ENCODE peak calls at places on chromosomes 2 and 18, in four cellular contexts. M is tibial nerve, L is sigmoid colon, U is endodermal cell. P is an unnamed sample.

GRCh38 chr18:27136208-27136535 is 48.9 kb downstream of the CHST9 start:
- DNase-seq in M (no peak), L (no peak), U (peak; percentile 79), P (no peak)

GRCh38 chr2:19902272-19902730 is 518 bp upstream of the TTC32 start:
- DNase-seq in M (no peak), L (no peak), U (no peak), P (no peak)

GRCh38 chr2:218149098-218149497 is 17.7 kb downstream of the CXCR1 start:
- DNase-seq in M (no peak), L (no peak), U (no peak), P (no peak)

GRCh38 chr2:215637658-215638057 is 201.8 kb upstream of the FN1 start:
- DNase-seq in M (no peak), L (no peak), U (no peak), P (no peak)

GRCh38 chr2:215878476-215879063 is 134.8 kb downstream of the MREG start:
- DNase-seq in M (no peak), L (no peak), U (no peak), P (no peak)

GRCh38 chr2:47038656-47039501 is 116.2 kb downstream of the STPG4 start:
- DNase-seq in M (no peak), L (no peak), U (no peak), P (no peak)

GRCh38 chr2:172613610-172614231 is 57.8 kb downstream of the PDK1 start:
- DNase-seq in M (no peak), L (no peak), U (no peak), P (no peak)

GRCh38 chr2:218230882-218231281 is 13.9 kb downstream of the ARPC2 start:
- DNase-seq in M (no peak), L (no peak), U (no peak), P (no peak)

GRCh38 chr2:128605421-128605820 is 286.8 kb upstream of the HS6ST1 start:
- DNase-seq in M (no peak), L (peak; percentile 22), U (no peak), P (no peak)

GRCh38 chr2:189821953-189822748 is 37.9 kb downstream of the PMS1 start:
- DNase-seq in M (no peak), L (no peak), U (no peak), P (peak; percentile 30)

GRCh38 chr2:224041554-224041953 is 2.5 kb upstream of the SERPINE2 start:
- DNase-seq in M (no peak), L (no peak), U (no peak), P (no peak)

GRCh38 chr2:191789791-191790190 is 57.1 kb downstream of the CAVIN2 start:
- DNase-seq in M (no peak), L (no peak), U (no peak), P (no peak)

GRCh38 chr2:169661263-169661662 is 32.9 kb downstream of the CFAP210 start:
- DNase-seq in M (no peak), L (no peak), U (no peak), P (no peak)

GRCh38 chr2:240423788-240424191 is 11.7 kb upstream of the GPC1 start:
- DNase-seq in M (no peak), L (peak; percentile 53), U (peak; percentile 20), P (no peak)

GRCh38 chr18:63974991-63975390 is 5.1 kb downstream of the SERPINB8 start:
- DNase-seq in M (peak; percentile 23), L (no peak), U (no peak), P (no peak)

GRCh38 chr18:48948112-48949050 is 2.4 kb downstream of the SMAD7 start:
- DNase-seq in M (no peak), L (peak; percentile 87), U (peak; percentile 86), P (no peak)

GRCh38 chr2:191266201-191266600 is 21.0 kb downstream of the MYO1B start:
- DNase-seq in M (no peak), L (no peak), U (no peak), P (no peak)

GRCh38 chr2:41994177-41994576 is 53.6 kb upstream of the PKDCC start:
- DNase-seq in M (peak; percentile 19), L (no peak), U (no peak), P (no peak)

GRCh38 chr18:22856870-22857269 is 76.3 kb upstream of the RBBP8 start:
- DNase-seq in M (no peak), L (no peak), U (peak; percentile 76), P (no peak)

GRCh38 chr2:111219285-111219684 is 98.6 kb downstream of the BCL2L11 start:
- DNase-seq in M (no peak), L (no peak), U (peak; percentile 73), P (no peak)

GRCh38 chr18:76442413-76443171 is 52.5 kb downstream of the ZNF516 start:
- DNase-seq in M (no peak), L (peak; percentile 63), U (no peak), P (no peak)

GRCh38 chr2:15973446-15974202 is 33.3 kb downstream of the MYCN start:
- DNase-seq in M (no peak), L (no peak), U (peak; percentile 35), P (no peak)

GRCh38 chr2:135132314-135132713 is 80.2 kb downstream of the RAB3GAP1 start:
- DNase-seq in M (no peak), L (no peak), U (no peak), P (no peak)

GRCh38 chr2:23772684-23773083 is 154.2 kb downstream of the ATAD2B start:
- DNase-seq in M (no peak), L (no peak), U (no peak), P (no peak)

GRCh38 chr2:157782057-157782845 is 93.9 kb downstream of the ACVR1 start:
- DNase-seq in M (no peak), L (no peak), U (no peak), P (no peak)

GRCh38 chr2:15642334-15643208 is 50.9 kb downstream of the DDX1 start:
- DNase-seq in M (no peak), L (no peak), U (peak; percentile 60), P (no peak)

GRCh38 chr18:27661320-27662049 is 476.4 kb upstream of the CHST9 start:
- DNase-seq in M (no peak), L (no peak), U (no peak), P (no peak)

GRCh38 chr18:66495844-66496243 is 108.0 kb downstream of the CDH19 start:
- DNase-seq in M (peak; percentile 32), L (no peak), U (peak; percentile 94), P (no peak)

GRCh38 chr2:226699321-226699720 is 100.3 kb downstream of the IRS1 start:
- DNase-seq in M (peak; percentile 30), L (peak; percentile 90), U (no peak), P (no peak)

GRCh38 chr18:37501136-37501535 is 64.5 kb downstream of the CELF4 start:
- DNase-seq in M (no peak), L (no peak), U (no peak), P (no peak)

GRCh38 chr18:64678048-64678447 is 529.2 kb upstream of the LINC00305 start:
- DNase-seq in M (no peak), L (no peak), U (peak; percentile 52), P (no peak)

GRCh38 chr2:47741101-47741500 is 41.8 kb upstream of the MSH6 start:
- DNase-seq in M (no peak), L (no peak), U (no peak), P (no peak)

GRCh38 chr18:79781331-79781941 is 16.3 kb upstream of the KCNG2 start:
- DNase-seq in M (no peak), L (peak; percentile 43), U (peak; percentile 27), P (no peak)

GRCh38 chr2:200466703-200467418 is 43.0 kb downstream of the KCTD18 start:
- DNase-seq in M (peak; percentile 50), L (peak; percentile 84), U (no peak), P (no peak)
- H3K27ac ChIP-seq in M (peak overlapping the region; percentile 41), L (peak overlapping the region; percentile 54), U (no peak overlapping the region), P (no peak overlapping the region)

DNA sequence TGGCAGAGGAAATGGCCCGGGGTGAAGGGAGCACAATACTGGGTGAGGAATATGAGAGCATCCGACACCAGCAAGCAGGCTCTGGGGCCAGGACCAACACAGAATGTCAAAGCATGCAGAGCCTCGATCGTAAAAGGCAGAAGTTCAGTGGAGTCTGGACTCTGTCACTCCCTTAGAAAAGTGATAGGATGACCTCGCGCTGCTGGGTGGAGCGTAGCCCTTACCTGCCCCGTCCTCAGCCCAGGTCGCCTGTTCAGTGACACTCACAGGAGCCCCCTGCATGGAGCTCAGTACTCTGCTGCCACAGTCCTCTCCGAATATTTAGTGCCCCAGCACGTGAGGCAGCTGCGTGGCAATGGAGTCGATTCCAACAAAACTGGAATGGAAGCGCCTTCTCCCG is 236.7 kb upstream of the MYT1L start:
- DNase-seq in M (no peak), L (no peak), U (peak; percentile 33), P (no peak)
- H3K9me3 ChIP-seq in M (no peaks in the 10 kb centered on the region), L (no peaks in the 10 kb centered on the region), U (peaks cover 4% of the 10 kb centered on the region), P (peaks cover 94% of the 10 kb centered on the region)

DNA sequence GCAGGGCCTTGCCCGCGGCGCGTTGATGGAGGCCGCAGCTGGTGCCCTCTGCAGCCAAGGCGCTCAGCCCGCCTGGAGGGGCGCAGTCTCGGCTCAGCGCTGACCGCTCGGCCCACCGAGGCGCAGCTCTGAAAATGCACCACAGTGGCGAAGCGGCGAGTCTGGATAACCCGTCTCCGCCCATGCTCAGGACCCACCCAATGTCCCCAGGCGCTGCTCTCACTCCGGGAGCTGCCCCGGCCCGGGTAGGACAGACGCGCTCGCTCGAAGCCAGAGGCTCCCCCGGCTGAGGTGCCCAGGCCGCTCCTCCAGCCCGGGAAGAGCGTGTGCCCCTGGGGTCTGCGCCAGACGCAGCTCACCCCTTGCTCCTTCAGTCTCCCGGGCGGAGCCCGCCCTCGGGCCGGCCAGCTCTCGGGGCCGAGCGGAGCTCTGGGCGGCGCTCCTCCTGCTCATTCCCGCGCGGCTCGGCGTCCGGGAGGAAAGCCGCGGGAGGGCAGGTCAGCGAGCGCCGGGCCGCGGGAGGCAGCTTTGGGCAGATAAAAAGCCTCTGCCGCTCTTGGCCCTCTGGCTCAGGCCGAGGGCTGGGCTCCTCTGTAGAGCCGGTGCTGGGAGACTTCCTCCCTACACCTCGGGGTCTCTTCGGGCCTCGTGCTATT is 1.6 kb upstream of the TBR1 start:
- DNase-seq in M (no peak), L (no peak), U (peak; percentile 89), P (no peak)
- TF ChIP-seq CTCF in M (no peak), L (no peak), U (peak; percentile 58), P (peak; percentile 21)

GRCh38 chr2:222933458-222933857 is 72.6 kb downstream of the ACSL3 start:
- DNase-seq in M (no peak), L (no peak), U (no peak), P (no peak)
- H3K27ac ChIP-seq in M (no peak overlapping the region), L (no peak overlapping the region), U (no peak overlapping the region), P (no peak overlapping the region)

P was measured in AG04450.